ENCODE peak calls at places on chromosomes 12 and 14, in nine cellular contexts. M is activated CD4-positive, alpha-beta T cell treated with anti-CD3 and anti-CD28 coated beads for 1 hour; R is astrocyte of the spinal cord; F is lower leg skin; S is MCF 10A; L is heart left ventricle; I is GM12864; C is stimulated activated CD8-positive, alpha-beta memory T cell treated with anti-CD3 and anti-CD28 coated beads, Interleukin-15, amount 100 ng/mL, for 24 hours; P is T follicular helper cell. A is an unnamed sample.

GRCh38 chr12:28552472-28553061 is 362.3 kb downstream of the CCDC91 start:
- DNase-seq in M (no peak), R (no peak), F (no peak), S (no peak), L (no peak), I (no peak), C (no peak), P (no peak), A (no peak)

GRCh38 chr12:127133675-127134335 is 1133.2 kb upstream of the TMEM132C start:
- DNase-seq in M (no peak), R (no peak), F (no peak), S (peak; percentile 83), L (no peak), I (no peak), C (no peak), P (no peak), A (no peak)

GRCh38 chr12:85273411-85274075 is 6.5 kb upstream of the ALX1 start:
- DNase-seq in M (no peak), R (no peak), F (peak; percentile 81), S (no peak), L (no peak), I (no peak), C (no peak), P (no peak), A (no peak)

GRCh38 chr14:93536945-93537344 is 106.2 kb downstream of the UNC79 start:
- DNase-seq in M (no peak), R (no peak), F (no peak), S (peak; percentile 25), L (no peak), I (no peak), C (no peak), P (no peak), A (no peak)

GRCh38 chr12:11486623-11487444 is 91.5 kb upstream of the PRB2 start:
- DNase-seq in M (peak; percentile 64), R (peak; percentile 88), F (peak; percentile 90), S (peak; percentile 88), L (peak; percentile 70), I (peak; percentile 65), C (peak; percentile 32), P (peak; percentile 70), A (peak; percentile 61)

GRCh38 chr12:79439179-79439825 is 251.5 kb downstream of the PAWR start:
- DNase-seq in M (no peak), R (peak; percentile 76), F (no peak), S (no peak), L (no peak), I (no peak), C (no peak), P (no peak), A (no peak)

GRCh38 chr12:4147051-4147481 is 126.5 kb upstream of the CCND2 start:
- DNase-seq in M (no peak), R (no peak), F (no peak), S (no peak), L (no peak), I (no peak), C (no peak), P (no peak), A (no peak)

GRCh38 chr12:87756111-87756510 is 273.1 kb downstream of the C12orf50 start:
- DNase-seq in M (no peak), R (peak; percentile 98), F (no peak), S (peak; percentile 95), L (no peak), I (no peak), C (no peak), P (no peak), A (no peak)

GRCh38 chr12:32877670-32878459 is 18.7 kb downstream of the PKP2 start:
- DNase-seq in M (no peak), R (no peak), F (peak; percentile 93), S (no peak), L (peak; percentile 82), I (no peak), C (no peak), P (no peak), A (no peak)

GRCh38 chr14:96811265-96811664 is 14.1 kb downstream of the VRK1 start:
- DNase-seq in M (no peak), R (peak; percentile 73), F (no peak), S (peak; percentile 34), L (no peak), I (no peak), C (no peak), P (no peak), A (no peak)

GRCh38 chr14:36493761-36494160 is 26.3 kb downstream of the NKX2-1 start:
- DNase-seq in M (no peak), R (no peak), F (no peak), S (no peak), L (no peak), I (no peak), C (no peak), P (no peak), A (no peak)

GRCh38 chr12:111505601-111506036 is 93.5 kb downstream of the ATXN2 start:
- DNase-seq in M (no peak), R (no peak), F (no peak), S (no peak), L (no peak), I (no peak), C (no peak), P (no peak), A (no peak)

GRCh38 chr12:39277416-39277815 is 165.5 kb downstream of the KIF21A start:
- DNase-seq in M (no peak), R (no peak), F (no peak), S (peak; percentile 23), L (no peak), I (no peak), C (no peak), P (no peak), A (no peak)

GRCh38 chr14:54597795-54598443 is 31.0 kb downstream of the SAMD4A start:
- DNase-seq in M (no peak), R (peak; percentile 42), F (no peak), S (peak; percentile 49), L (no peak), I (no peak), C (no peak), P (no peak), A (no peak)

GRCh38 chr14:23435540-23436326 is at the start of gene MYH7:
- DNase-seq in M (no peak), R (no peak), F (peak; percentile 76), S (no peak), L (peak; percentile 80), I (no peak), C (no peak), P (no peak), A (no peak)

GRCh38 chr12:3409662-3410061 is 81.3 kb upstream of the PRMT8 start:
- DNase-seq in M (no peak), R (no peak), F (no peak), S (no peak), L (no peak), I (no peak), C (no peak), P (no peak), A (no peak)

GRCh38 chr12:125160556-125160955 is 95.3 kb downstream of the AACS start:
- DNase-seq in M (no peak), R (no peak), F (no peak), S (no peak), L (no peak), I (no peak), C (no peak), P (no peak), A (no peak)

GRCh38 chr12:130422676-130423075 is 85.0 kb downstream of the PIWIL1 start:
- DNase-seq in M (no peak), R (no peak), F (peak; percentile 57), S (no peak), L (no peak), I (no peak), C (no peak), P (no peak), A (no peak)

GRCh38 chr14:104307627-104308401 is 169.4 kb downstream of the KIF26A start:
- DNase-seq in M (no peak), R (no peak), F (no peak), S (no peak), L (no peak), I (no peak), C (no peak), P (no peak), A (no peak)

GRCh38 chr12:62703011-62703380 is 232.0 kb downstream of the PPM1H start:
- DNase-seq in M (no peak), R (peak; percentile 77), F (no peak), S (no peak), L (no peak), I (no peak), C (no peak), P (no peak), A (no peak)

GRCh38 chr12:51009038-51009437 is 17.1 kb downstream of the SLC11A2 start:
- DNase-seq in M (peak; percentile 47), R (peak; percentile 23), F (peak; percentile 95), S (no peak), L (peak; percentile 63), I (no peak), C (no peak), P (peak; percentile 45), A (peak; percentile 19)